ENCODE peak calls at places on chromosome 11, in four cellular contexts. N is ovary, D is NCI-H1930, X is GM12891. T is an unnamed sample.

GRCh38 chr11:33761471-33761870 is 12.8 kb downstream of the FBXO3 start:
- DNase-seq in N (no peak), D (no peak), X (no peak), T (no peak)

GRCh38 chr11:117146521-117146920 is 2.4 kb downstream of the PAFAH1B2 start:
- DNase-seq in N (no peak), D (no peak), X (no peak), T (no peak)

GRCh38 chr11:12724301-12725046 is 50.3 kb downstream of the TEAD1 start:
- DNase-seq in N (peak; percentile 93), D (peak; percentile 58), X (no peak), T (peak; percentile 84)

GRCh38 chr11:7665473-7666291 is 7.6 kb downstream of the CYB5R2 start:
- DNase-seq in N (peak; percentile 84), D (no peak), X (peak; percentile 85), T (peak; percentile 3)

GRCh38 chr11:79311461-79311860 is 129.4 kb downstream of the TENM4 start:
- DNase-seq in N (no peak), D (no peak), X (no peak), T (no peak)

GRCh38 chr11:130209128-130209932 is 49.7 kb downstream of the ST14 start:
- DNase-seq in N (no peak), D (no peak), X (no peak), T (no peak)

GRCh38 chr11:69384548-69385465 is 90.9 kb downstream of the MYEOV start:
- DNase-seq in N (no peak), D (no peak), X (no peak), T (no peak)

GRCh38 chr11:69572233-69572860 is 68.6 kb upstream of the CCND1 start:
- DNase-seq in N (no peak), D (no peak), X (no peak), T (no peak)

GRCh38 chr11:2566223-2567025 is 121.6 kb downstream of the KCNQ1 start:
- DNase-seq in N (peak; percentile 23), D (no peak), X (no peak), T (no peak)

GRCh38 chr11:110059706-110060430 is 33.3 kb upstream of the ZC3H12C start:
- DNase-seq in N (no peak), D (no peak), X (no peak), T (no peak)

GRCh38 chr11:2321311-2321683 is 19.5 kb downstream of the TSPAN32 start:
- DNase-seq in N (no peak), D (no peak), X (no peak), T (no peak)

GRCh38 chr11:504053-504993 is 2.7 kb downstream of the RNH1 start:
- DNase-seq in N (peak; percentile 68), D (no peak), X (peak; percentile 50), T (no peak)

GRCh38 chr11:101706541-101706940 is 122.7 kb upstream of the TRPC6 start:
- DNase-seq in N (no peak), D (no peak), X (no peak), T (no peak)

T was measured in NCI-H446.